ENCODE peak calls at places on chromosomes 6 and 20, in ten cellular contexts. I is Karpas-422; P is fibroblast of villous mesenchyme; F is choroid plexus epithelial cell; M is cardiac muscle cell; R is AG10803; D is PC-9; X is naive thymus-derived CD4-positive, alpha-beta T cell; J is effector memory CD4-positive, alpha-beta T cell; Z is adrenal gland. E is an unnamed sample.

GRCh38 chr6:79143320-79143898 is 65.4 kb upstream of the PHIP start:
- DNase-seq in I (no peak), P (no peak), F (no peak), M (no peak), R (no peak), D (no peak), X (no peak), J (no peak), Z (no peak), E (no peak)

GRCh38 chr6:82955841-82956240 is 109.8 kb downstream of the UBE3D start:
- DNase-seq in I (no peak), P (peak), F (peak), M (no peak), R (peak), D (no peak), X (no peak), J (no peak), Z (no peak), E (peak)

GRCh38 chr20:57622579-57623381 is 2.6 kb upstream of the ZBP1 start:
- DNase-seq in I (peak), P (peak), F (peak), M (peak), R (peak), D (peak), X (peak), J (peak), Z (peak), E (peak)

GRCh38 chr6:44855562-44856494 is 468.3 kb downstream of the CDC5L start:
- DNase-seq in I (no peak), P (peak), F (peak), M (no peak), R (peak), D (no peak), X (no peak), J (no peak), Z (no peak), E (peak)

GRCh38 chr6:140437619-140438345 is 1063.3 kb upstream of the CITED2 start:
- DNase-seq in I (no peak), P (no peak), F (peak), M (peak), R (peak), D (no peak), X (no peak), J (no peak), Z (no peak), E (no peak)

GRCh38 chr6:167709196-167709595 is 117.5 kb upstream of the AFDN start:
- DNase-seq in I (no peak), P (no peak), F (no peak), M (no peak), R (no peak), D (no peak), X (no peak), J (no peak), Z (no peak), E (no peak)

GRCh38 chr6:75750925-75751324 is 1.9 kb downstream of the MYO6 start:
- DNase-seq in I (no peak), P (peak), F (no peak), M (no peak), R (no peak), D (no peak), X (no peak), J (no peak), Z (no peak), E (no peak)

GRCh38 chr6:150567823-150568383 is 31.8 kb upstream of the PLEKHG1 start:
- DNase-seq in I (no peak), P (no peak), F (no peak), M (peak), R (no peak), D (no peak), X (no peak), J (no peak), Z (no peak), E (no peak)

GRCh38 chr6:26186652-26187051 is 99.4 kb downstream of the HFE start:
- DNase-seq in I (no peak), P (no peak), F (no peak), M (no peak), R (no peak), D (no peak), X (no peak), J (no peak), Z (no peak), E (no peak)

GRCh38 chr20:32968833-32969241 is 35.4 kb downstream of the SUN5 start:
- DNase-seq in I (no peak), P (no peak), F (no peak), M (no peak), R (no peak), D (no peak), X (no peak), J (no peak), Z (no peak), E (peak)

GRCh38 chr20:64278319-64278681 is 22.8 kb downstream of the PCMTD2 start:
- DNase-seq in I (no peak), P (no peak), F (no peak), M (no peak), R (no peak), D (no peak), X (no peak), J (no peak), Z (no peak), E (no peak)

GRCh38 chr6:52546678-52547077 is 30.2 kb downstream of the TRAM2 start:
- DNase-seq in I (no peak), P (no peak), F (no peak), M (no peak), R (no peak), D (no peak), X (no peak), J (no peak), Z (no peak), E (no peak)

GRCh38 chr6:52548999-52549398 is 27.9 kb downstream of the TRAM2 start:
- DNase-seq in I (no peak), P (no peak), F (no peak), M (no peak), R (no peak), D (no peak), X (no peak), J (no peak), Z (no peak), E (no peak)

GRCh38 chr6:52548353-52548713 is 28.5 kb downstream of the TRAM2 start:
- DNase-seq in I (peak), P (no peak), F (peak), M (no peak), R (no peak), D (no peak), X (no peak), J (no peak), Z (no peak), E (peak)

GRCh38 chr6:52546192-52546591 is 30.7 kb downstream of the TRAM2 start:
- DNase-seq in I (no peak), P (no peak), F (no peak), M (no peak), R (no peak), D (no peak), X (no peak), J (no peak), Z (no peak), E (no peak)

DNA sequence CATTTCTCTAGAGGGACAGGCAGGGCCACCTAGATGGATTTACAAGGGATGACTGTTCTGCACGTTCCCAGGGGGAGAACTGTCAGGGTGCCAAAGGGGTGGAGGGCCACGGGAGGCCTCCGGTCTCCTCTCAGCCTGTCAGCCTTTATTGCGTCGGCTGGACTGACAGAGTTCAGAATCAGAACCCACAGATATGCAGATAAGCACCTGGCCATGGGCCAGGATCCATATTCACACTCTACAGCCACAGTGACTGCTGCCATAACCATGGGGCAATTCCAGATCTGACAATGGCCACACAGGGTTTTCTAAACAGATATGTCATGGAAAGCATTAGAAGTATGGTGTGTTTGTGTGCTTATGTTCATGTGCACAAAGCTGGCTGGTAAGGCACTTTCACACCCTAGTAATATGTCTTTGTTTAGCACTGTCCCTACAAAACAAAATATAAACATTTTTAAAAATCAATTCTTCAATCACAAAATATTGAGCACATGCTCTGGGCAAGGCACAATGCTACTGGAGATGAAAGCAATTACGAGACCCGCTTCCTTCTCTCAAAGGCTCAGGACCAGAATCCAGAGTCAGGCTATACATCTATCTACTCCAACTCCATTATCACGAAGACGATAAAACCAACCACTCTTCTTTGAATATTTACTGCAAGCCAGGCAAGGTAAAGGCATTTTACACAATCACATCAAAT is 29.1 kb downstream of the TRAM2 start:
- DNase-seq in I (no peak), P (peak), F (peak), M (no peak), R (no peak), D (no peak), X (no peak), J (no peak), Z (peak), E (peak)
- H3K4me3 ChIP-seq in I (peak), P (no peak), F (no peak), M (no peak), R (no peak), D (no peak), X (no peak), J (no peak), Z (no peak), E (no peak)

GRCh38 chr6:52538252-52538905 is 38.5 kb downstream of the TRAM2 start:
- DNase-seq in I (no peak), P (no peak), F (no peak), M (no peak), R (peak), D (no peak), X (no peak), J (no peak), Z (no peak), E (no peak)
- H3K4me3 ChIP-seq in I (no peak), P (no peak), F (no peak), M (no peak), R (no peak), D (no peak), X (no peak), J (no peak), Z (no peak), E (no peak)

DNA sequence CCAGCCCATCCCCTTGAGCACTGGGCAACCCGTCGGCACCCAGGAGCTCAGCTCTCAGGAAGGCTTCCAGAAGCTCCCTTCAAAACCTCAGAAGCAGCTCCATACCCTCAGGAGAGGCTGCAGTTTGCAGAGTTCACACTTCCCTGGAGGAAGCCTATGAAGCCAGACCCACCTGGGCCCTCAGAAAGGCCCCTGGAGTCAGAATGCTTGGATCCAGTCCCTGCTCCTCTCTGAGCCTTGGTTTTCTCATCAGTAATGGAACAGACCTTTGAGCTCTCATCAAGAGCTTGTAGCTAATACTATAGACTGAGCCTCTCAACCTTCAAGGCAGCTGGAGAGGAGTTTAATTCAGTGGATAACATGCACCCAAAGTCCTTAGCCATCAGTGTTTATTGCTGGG is 120.3 kb downstream of the SNX5 start:
- DNase-seq in I (no peak), P (no peak), F (no peak), M (no peak), R (no peak), D (no peak), X (no peak), J (no peak), Z (no peak), E (no peak)
- H3K4me3 ChIP-seq in I (no peak), P (no peak), F (no peak), M (no peak), R (no peak), D (no peak), X (no peak), J (no peak), Z (no peak), E (no peak)

GRCh38 chr6:155389130-155389529 is 66.5 kb downstream of the NOX3 start:
- DNase-seq in I (no peak), P (peak), F (no peak), M (no peak), R (peak), D (no peak), X (no peak), J (no peak), Z (no peak), E (peak)
- H3K4me3 ChIP-seq in I (no peak), P (no peak), F (no peak), M (no peak), R (no peak), D (no peak), X (no peak), J (no peak), Z (no peak), E (no peak)

DNA sequence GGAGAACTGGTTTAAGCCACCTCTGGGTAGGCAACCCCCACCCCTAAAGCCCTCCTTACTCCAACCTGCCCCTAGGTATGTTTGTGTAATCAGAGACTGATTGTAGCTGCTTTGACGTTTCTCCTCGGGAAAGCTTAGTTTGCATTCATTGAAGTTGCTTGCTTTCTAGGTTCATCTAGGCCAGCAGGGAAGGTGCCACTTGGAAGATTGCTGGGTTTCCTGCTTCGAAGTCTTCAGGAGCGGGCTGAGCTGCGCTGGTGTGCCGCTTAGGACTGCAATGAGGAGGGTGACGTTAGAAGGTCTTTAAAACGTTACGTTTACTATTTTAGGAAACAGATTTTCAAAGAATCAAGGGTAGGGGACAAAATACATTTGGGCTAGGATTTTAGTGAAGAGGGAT is 92.8 kb upstream of the PRDM1 start:
- DNase-seq in I (no peak), P (peak), F (peak), M (peak), R (peak), D (no peak), X (no peak), J (no peak), Z (no peak), E (no peak)
- H3K4me3 ChIP-seq in I (no peak), P (peak), F (peak), M (no peak), R (peak), D (no peak), X (peak), J (no peak), Z (peak), E (no peak)

DNA sequence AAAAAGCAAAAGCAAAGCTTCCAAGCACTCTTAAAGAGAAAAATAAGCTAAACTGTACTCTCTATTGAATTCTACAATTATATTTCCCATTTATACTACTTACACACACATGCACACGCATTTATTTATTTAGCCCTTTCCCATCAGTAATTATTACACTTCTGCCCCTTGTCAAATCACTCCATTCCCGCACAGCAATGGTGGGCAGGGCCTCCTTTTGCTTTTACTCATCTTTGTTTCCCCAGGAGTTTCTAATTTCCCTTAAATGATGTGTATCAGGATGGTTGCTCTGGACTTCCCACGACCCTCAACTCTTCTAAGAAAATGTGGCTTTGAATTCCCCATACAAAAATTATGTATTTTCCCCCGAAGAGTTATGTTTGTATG is 19.9 kb downstream of the PXT1 start:
- DNase-seq in I (no peak), P (no peak), F (no peak), M (no peak), R (no peak), D (no peak), X (no peak), J (no peak), Z (no peak), E (no peak)
- H3K4me3 ChIP-seq in I (peak), P (peak), F (peak), M (peak), R (peak), D (peak), X (peak), J (peak), Z (peak), E (peak)

GRCh38 chr6:99349620-99350141 is at the start of gene FAXC:
- DNase-seq in I (no peak), P (peak), F (peak), M (peak), R (peak), D (peak), X (no peak), J (no peak), Z (peak), E (no peak)
- H3K4me3 ChIP-seq in I (no peak), P (peak), F (peak), M (peak), R (peak), D (peak), X (no peak), J (no peak), Z (peak), E (peak)

DNA sequence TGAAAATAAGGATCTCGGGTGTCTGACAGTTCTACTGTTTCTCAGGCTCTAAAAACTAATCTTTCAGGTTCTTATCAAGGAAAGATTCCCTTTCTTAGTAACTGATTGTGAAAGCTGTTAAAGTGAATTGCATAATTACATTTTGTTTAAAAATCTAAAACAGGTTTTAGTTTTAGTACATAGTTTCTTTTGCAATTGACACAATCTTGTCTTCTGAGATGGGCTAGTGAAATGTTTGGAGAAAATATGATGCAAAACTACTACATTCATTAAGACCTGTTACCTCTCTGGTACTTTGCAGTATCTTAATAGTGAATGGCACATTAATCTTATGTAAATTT is 298.4 kb downstream of the UTRN start:
- DNase-seq in I (no peak), P (no peak), F (no peak), M (no peak), R (no peak), D (no peak), X (no peak), J (no peak), Z (no peak), E (no peak)
- H3K4me3 ChIP-seq in I (peak), P (no peak), F (no peak), M (peak), R (peak), D (no peak), X (peak), J (peak), Z (no peak), E (peak)

DNA sequence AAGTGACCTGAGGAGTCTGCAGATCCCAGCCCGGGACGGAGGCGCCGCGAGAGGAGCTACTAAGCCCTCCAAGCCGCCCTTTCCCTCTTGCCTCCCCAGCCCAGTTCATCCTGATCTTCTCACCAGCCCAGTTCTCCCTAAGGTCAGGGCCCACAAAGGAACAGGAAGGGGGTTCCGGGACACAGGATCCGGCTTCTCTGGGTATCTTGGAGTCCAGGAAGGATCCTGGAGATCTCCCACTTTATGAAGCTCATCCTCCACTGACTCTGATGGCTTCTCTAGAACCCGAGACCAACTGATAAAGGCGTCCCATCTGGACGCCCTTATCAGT is 36.9 kb upstream of the HLA-C start:
- DNase-seq in I (no peak), P (no peak), F (no peak), M (no peak), R (no peak), D (no peak), X (no peak), J (no peak), Z (no peak), E (no peak)
- H3K4me3 ChIP-seq in I (no peak), P (no peak), F (no peak), M (no peak), R (no peak), D (no peak), X (peak), J (peak), Z (peak), E (no peak)

E was measured in fibroblast of mammary gland.